ENCODE peak calls at places on chromosomes 16 and 17, in nine cellular contexts. One of them, this sample, is unnamed.

GRCh38 chr16:53417011-53417410 is 17.3 kb upstream of the RBL2 start:
- DNase-seq in neuronal stem cell: no peak
- DNase-seq in endothelial cell of umbilical vein: no peak
- DNase-seq in PC-3: no peak
- DNase-seq in endodermal cell: no peak
- DNase-seq in H9: no peak
- DNase-seq in HepG2: no peak
- DNase-seq in IMR-90: peak
- DNase-seq in fibroblast of lung: peak
- DNase-seq in this sample: no peak

GRCh38 chr17:49110504-49110903 is 22.1 kb upstream of the B4GALNT2 start:
- DNase-seq in IMR-90: peak
- DNase-seq in neuronal stem cell: no peak
- DNase-seq in endothelial cell of umbilical vein: no peak
- DNase-seq in endodermal cell: no peak
- DNase-seq in HepG2: no peak
- DNase-seq in H9: no peak
- DNase-seq in PC-3: peak
- DNase-seq in fibroblast of lung: no peak
- DNase-seq in this sample: no peak

GRCh38 chr16:57284206-57284951 is at the start of gene PLLP:
- DNase-seq in fibroblast of lung: peak
- DNase-seq in neuronal stem cell: no peak
- DNase-seq in PC-3: peak
- DNase-seq in endothelial cell of umbilical vein: peak
- DNase-seq in endodermal cell: peak
- DNase-seq in HepG2: no peak
- DNase-seq in IMR-90: peak
- DNase-seq in H9: peak
- DNase-seq in this sample: peak

GRCh38 chr16:27687605-27688004 is 137.7 kb downstream of the KATNIP start:
- DNase-seq in PC-3: no peak
- DNase-seq in H9: no peak
- DNase-seq in endothelial cell of umbilical vein: no peak
- DNase-seq in IMR-90: no peak
- DNase-seq in endodermal cell: no peak
- DNase-seq in HepG2: no peak
- DNase-seq in neuronal stem cell: no peak
- DNase-seq in fibroblast of lung: no peak
- DNase-seq in this sample: no peak

GRCh38 chr17:43405861-43406260 is 7.1 kb downstream of the ARL4D start:
- DNase-seq in PC-3: no peak
- DNase-seq in fibroblast of lung: no peak
- DNase-seq in HepG2: no peak
- DNase-seq in neuronal stem cell: no peak
- DNase-seq in endodermal cell: no peak
- DNase-seq in H9: no peak
- DNase-seq in endothelial cell of umbilical vein: no peak
- DNase-seq in IMR-90: no peak
- DNase-seq in this sample: no peak

GRCh38 chr17:81404557-81405165 is 9.4 kb downstream of the BAHCC1 start:
- DNase-seq in neuronal stem cell: no peak
- DNase-seq in endodermal cell: no peak
- DNase-seq in IMR-90: no peak
- DNase-seq in HepG2: no peak
- DNase-seq in H9: no peak
- DNase-seq in fibroblast of lung: no peak
- DNase-seq in PC-3: no peak
- DNase-seq in endothelial cell of umbilical vein: no peak
- DNase-seq in this sample: no peak

GRCh38 chr17:76686538-76687277 is 24.1 kb downstream of the MXRA7 start:
- DNase-seq in fibroblast of lung: no peak
- DNase-seq in endodermal cell: no peak
- DNase-seq in HepG2: no peak
- DNase-seq in neuronal stem cell: no peak
- DNase-seq in PC-3: no peak
- DNase-seq in endothelial cell of umbilical vein: no peak
- DNase-seq in IMR-90: no peak
- DNase-seq in H9: no peak
- DNase-seq in this sample: peak

GRCh38 chr17:76917829-76918228 is 49.6 kb downstream of the MGAT5B start:
- DNase-seq in neuronal stem cell: no peak
- DNase-seq in PC-3: no peak
- DNase-seq in IMR-90: no peak
- DNase-seq in fibroblast of lung: no peak
- DNase-seq in H9: no peak
- DNase-seq in endothelial cell of umbilical vein: no peak
- DNase-seq in endodermal cell: no peak
- DNase-seq in HepG2: no peak
- DNase-seq in this sample: peak

GRCh38 chr17:8123695-8124349 is at the start of gene HES7:
- DNase-seq in H9: peak
- DNase-seq in IMR-90: peak
- DNase-seq in HepG2: no peak
- DNase-seq in endothelial cell of umbilical vein: peak
- DNase-seq in fibroblast of lung: peak
- DNase-seq in PC-3: peak
- DNase-seq in endodermal cell: peak
- DNase-seq in neuronal stem cell: peak
- DNase-seq in this sample: peak

GRCh38 chr17:8124350-8125195 is 667 bp upstream of the HES7 start:
- DNase-seq in PC-3: peak
- DNase-seq in H9: no peak
- DNase-seq in HepG2: no peak
- DNase-seq in endodermal cell: peak
- DNase-seq in neuronal stem cell: no peak
- DNase-seq in endothelial cell of umbilical vein: peak
- DNase-seq in fibroblast of lung: peak
- DNase-seq in IMR-90: peak
- DNase-seq in this sample: no peak

GRCh38 chr17:8126306-8127066 is 2.6 kb upstream of the HES7 start:
- DNase-seq in fibroblast of lung: peak
- DNase-seq in endothelial cell of umbilical vein: peak
- DNase-seq in HepG2: no peak
- DNase-seq in IMR-90: peak
- DNase-seq in endodermal cell: peak
- DNase-seq in neuronal stem cell: peak
- DNase-seq in PC-3: peak
- DNase-seq in H9: peak
- DNase-seq in this sample: peak

GRCh38 chr17:8125196-8125946 is 1.5 kb upstream of the HES7 start:
- DNase-seq in H9: peak
- DNase-seq in fibroblast of lung: peak
- DNase-seq in endodermal cell: peak
- DNase-seq in HepG2: peak
- DNase-seq in PC-3: peak
- DNase-seq in IMR-90: peak
- DNase-seq in endothelial cell of umbilical vein: peak
- DNase-seq in neuronal stem cell: peak
- DNase-seq in this sample: peak

DNA sequence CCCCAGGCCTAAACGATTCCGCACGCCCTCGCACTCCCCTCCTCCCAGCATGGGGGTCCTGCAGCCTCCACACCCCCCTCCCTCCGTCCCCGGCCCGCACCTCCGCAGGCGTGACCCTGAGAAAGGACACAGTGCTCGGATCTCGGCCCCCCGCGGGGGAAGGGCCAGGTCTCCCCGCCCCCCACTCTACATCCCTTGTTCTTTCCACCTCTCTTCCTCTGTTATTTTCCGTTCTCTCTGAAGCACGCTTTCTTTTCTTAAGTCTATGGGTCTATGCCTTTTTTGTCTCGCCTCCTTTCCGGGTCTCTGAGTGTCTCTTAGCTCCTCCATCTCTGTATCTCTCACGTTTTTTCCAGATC is 2.0 kb upstream of the HES7 start:
- DNase-seq in PC-3: peak
- DNase-seq in endothelial cell of umbilical vein: no peak
- DNase-seq in fibroblast of lung: peak
- DNase-seq in neuronal stem cell: no peak
- DNase-seq in endodermal cell: peak
- DNase-seq in H9: peak
- DNase-seq in HepG2: no peak
- DNase-seq in IMR-90: no peak
- DNase-seq in this sample: peak
- H3K9ac ChIP-seq in PC-3: peak
- H3K9ac ChIP-seq in endothelial cell of umbilical vein: no peak
- H3K9ac ChIP-seq in fibroblast of lung: peak
- H3K9ac ChIP-seq in neuronal stem cell: no peak
- H3K9ac ChIP-seq in endodermal cell: no peak
- H3K9ac ChIP-seq in H9: no peak
- H3K9ac ChIP-seq in HepG2: peak
- H3K9ac ChIP-seq in IMR-90: peak
- H3K9ac ChIP-seq in this sample: peak

GRCh38 chr17:2851615-2852014 is 55.4 kb downstream of the RAP1GAP2 start:
- DNase-seq in IMR-90: no peak
- DNase-seq in PC-3: no peak
- DNase-seq in endothelial cell of umbilical vein: no peak
- DNase-seq in endodermal cell: no peak
- DNase-seq in HepG2: no peak
- DNase-seq in H9: no peak
- DNase-seq in neuronal stem cell: no peak
- DNase-seq in fibroblast of lung: no peak
- DNase-seq in this sample: no peak

GRCh38 chr17:2853722-2854580 is 57.7 kb downstream of the RAP1GAP2 start:
- DNase-seq in HepG2: no peak
- DNase-seq in endodermal cell: peak
- DNase-seq in H9: no peak
- DNase-seq in endothelial cell of umbilical vein: no peak
- DNase-seq in IMR-90: no peak
- DNase-seq in PC-3: peak
- DNase-seq in fibroblast of lung: peak
- DNase-seq in neuronal stem cell: no peak
- DNase-seq in this sample: peak

GRCh38 chr17:2853111-2853721 is 57.0 kb downstream of the RAP1GAP2 start:
- DNase-seq in H9: peak
- DNase-seq in endodermal cell: peak
- DNase-seq in neuronal stem cell: no peak
- DNase-seq in fibroblast of lung: peak
- DNase-seq in endothelial cell of umbilical vein: no peak
- DNase-seq in IMR-90: peak
- DNase-seq in HepG2: no peak
- DNase-seq in PC-3: peak
- DNase-seq in this sample: peak

GRCh38 chr17:2852211-2852610 is 56.0 kb downstream of the RAP1GAP2 start:
- DNase-seq in IMR-90: no peak
- DNase-seq in HepG2: no peak
- DNase-seq in neuronal stem cell: no peak
- DNase-seq in H9: no peak
- DNase-seq in PC-3: no peak
- DNase-seq in endothelial cell of umbilical vein: no peak
- DNase-seq in endodermal cell: no peak
- DNase-seq in fibroblast of lung: no peak
- DNase-seq in this sample: no peak

GRCh38 chr17:2852729-2853110 is 56.5 kb downstream of the RAP1GAP2 start:
- DNase-seq in neuronal stem cell: no peak
- DNase-seq in endodermal cell: peak
- DNase-seq in PC-3: no peak
- DNase-seq in IMR-90: no peak
- DNase-seq in H9: no peak
- DNase-seq in HepG2: no peak
- DNase-seq in endothelial cell of umbilical vein: no peak
- DNase-seq in fibroblast of lung: no peak
- DNase-seq in this sample: peak
- H3K9ac ChIP-seq in neuronal stem cell: peak
- H3K9ac ChIP-seq in endodermal cell: no peak
- H3K9ac ChIP-seq in PC-3: peak
- H3K9ac ChIP-seq in IMR-90: no peak
- H3K9ac ChIP-seq in H9: no peak
- H3K9ac ChIP-seq in HepG2: no peak
- H3K9ac ChIP-seq in endothelial cell of umbilical vein: no peak
- H3K9ac ChIP-seq in fibroblast of lung: no peak
- H3K9ac ChIP-seq in this sample: no peak

GRCh38 chr16:88533945-88534641 is 36.1 kb upstream of the ZC3H18 start:
- DNase-seq in HepG2: no peak
- DNase-seq in PC-3: peak
- DNase-seq in IMR-90: peak
- DNase-seq in H9: peak
- DNase-seq in endodermal cell: peak
- DNase-seq in neuronal stem cell: peak
- DNase-seq in endothelial cell of umbilical vein: peak
- DNase-seq in fibroblast of lung: peak
- DNase-seq in this sample: peak

GRCh38 chr16:88535857-88536222 is 34.4 kb upstream of the ZC3H18 start:
- DNase-seq in neuronal stem cell: no peak
- DNase-seq in H9: no peak
- DNase-seq in HepG2: no peak
- DNase-seq in endothelial cell of umbilical vein: no peak
- DNase-seq in PC-3: no peak
- DNase-seq in fibroblast of lung: no peak
- DNase-seq in IMR-90: no peak
- DNase-seq in endodermal cell: no peak
- DNase-seq in this sample: no peak

GRCh38 chr16:88536510-88536909 is 33.7 kb upstream of the ZC3H18 start:
- DNase-seq in endodermal cell: no peak
- DNase-seq in fibroblast of lung: no peak
- DNase-seq in H9: peak
- DNase-seq in endothelial cell of umbilical vein: no peak
- DNase-seq in IMR-90: no peak
- DNase-seq in neuronal stem cell: no peak
- DNase-seq in HepG2: no peak
- DNase-seq in PC-3: no peak
- DNase-seq in this sample: peak

GRCh38 chr16:88534731-88535141 is 35.5 kb upstream of the ZC3H18 start:
- DNase-seq in fibroblast of lung: peak
- DNase-seq in endothelial cell of umbilical vein: no peak
- DNase-seq in PC-3: peak
- DNase-seq in H9: no peak
- DNase-seq in neuronal stem cell: no peak
- DNase-seq in HepG2: no peak
- DNase-seq in IMR-90: peak
- DNase-seq in endodermal cell: peak
- DNase-seq in this sample: peak

DNA sequence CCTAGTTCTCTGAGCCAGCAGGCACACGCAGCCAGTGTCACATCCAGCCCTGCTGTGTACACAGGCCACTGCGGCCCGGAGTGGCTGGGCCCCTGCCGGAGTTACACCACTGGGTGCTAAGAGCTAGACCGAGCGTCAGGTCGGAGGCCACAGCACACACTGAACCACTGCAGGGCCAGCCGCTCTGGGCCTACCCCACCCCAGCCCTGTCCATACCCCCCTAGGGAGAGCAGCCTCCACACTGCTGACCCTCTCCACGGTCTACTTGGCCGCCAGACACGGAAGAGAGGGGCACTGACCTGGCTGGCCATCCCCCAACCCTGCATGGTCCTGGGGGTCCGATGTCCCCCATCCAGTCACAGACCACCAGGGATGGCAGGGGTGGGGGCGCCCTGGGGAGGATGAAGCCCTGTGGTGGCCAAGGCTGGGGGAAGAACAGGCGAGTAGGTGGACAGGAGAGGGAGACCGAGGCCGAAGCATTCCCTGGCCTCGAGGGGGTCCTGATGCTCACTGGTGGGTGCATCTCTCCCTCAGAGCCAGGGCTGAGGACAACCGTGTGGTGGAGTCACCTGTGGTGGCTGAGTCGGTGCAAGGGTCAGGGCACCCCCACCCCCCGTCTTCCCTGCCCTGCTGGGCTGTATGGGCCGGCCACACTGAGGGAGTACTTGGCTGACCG is 34.9 kb upstream of the ZC3H18 start:
- DNase-seq in PC-3: no peak
- DNase-seq in endodermal cell: no peak
- DNase-seq in endothelial cell of umbilical vein: no peak
- DNase-seq in neuronal stem cell: no peak
- DNase-seq in H9: peak
- DNase-seq in IMR-90: no peak
- DNase-seq in fibroblast of lung: no peak
- DNase-seq in HepG2: no peak
- DNase-seq in this sample: peak
- H3K9ac ChIP-seq in PC-3: peak
- H3K9ac ChIP-seq in endodermal cell: no peak
- H3K9ac ChIP-seq in endothelial cell of umbilical vein: no peak
- H3K9ac ChIP-seq in neuronal stem cell: peak
- H3K9ac ChIP-seq in H9: no peak
- H3K9ac ChIP-seq in IMR-90: no peak
- H3K9ac ChIP-seq in fibroblast of lung: no peak
- H3K9ac ChIP-seq in HepG2: no peak
- H3K9ac ChIP-seq in this sample: no peak

DNA sequence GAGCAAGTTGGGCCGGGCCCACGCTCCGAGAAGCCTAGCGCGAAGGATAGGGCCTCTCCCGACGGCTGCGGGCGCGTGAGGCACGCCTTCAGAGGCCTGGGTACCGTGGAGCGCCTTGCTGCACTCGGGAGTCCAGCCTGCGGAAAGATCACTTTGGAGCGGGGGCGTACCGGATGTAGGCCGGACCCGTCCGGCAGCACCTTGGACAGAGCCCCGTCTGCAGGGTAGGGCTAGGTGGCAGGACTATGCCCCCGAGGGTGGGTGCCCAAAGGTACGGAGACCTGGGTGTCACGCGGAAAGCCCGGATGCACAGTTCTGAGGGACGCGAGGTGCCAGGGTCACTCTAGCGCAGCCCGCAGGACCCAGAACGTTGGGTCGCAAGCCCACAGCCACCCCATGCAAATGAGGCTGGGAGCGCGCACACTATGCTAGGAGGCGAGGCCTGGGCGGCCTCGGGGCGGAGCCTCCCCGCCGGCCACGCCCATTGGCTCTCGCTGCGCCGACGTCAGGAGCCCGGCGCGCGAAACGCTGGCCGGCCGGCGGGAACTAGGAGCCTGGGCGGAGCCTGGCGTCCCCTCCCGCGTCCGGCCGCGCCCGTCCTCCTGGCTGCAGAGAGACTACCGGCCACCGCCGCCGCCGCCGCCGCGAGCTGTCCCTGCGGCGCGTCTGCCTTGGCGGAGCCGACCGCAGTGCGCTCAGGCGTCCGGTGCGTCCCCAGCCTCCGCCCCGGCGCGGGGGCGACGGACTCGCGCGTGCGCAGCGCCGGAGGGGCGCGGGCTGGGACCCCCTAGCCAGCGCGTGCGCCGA is at the start of gene PAQR4:
- DNase-seq in endodermal cell: peak
- DNase-seq in HepG2: peak
- DNase-seq in endothelial cell of umbilical vein: peak
- DNase-seq in neuronal stem cell: peak
- DNase-seq in fibroblast of lung: peak
- DNase-seq in IMR-90: peak
- DNase-seq in H9: peak
- DNase-seq in PC-3: peak
- DNase-seq in this sample: peak
- H3K9ac ChIP-seq in endodermal cell: peak
- H3K9ac ChIP-seq in HepG2: peak
- H3K9ac ChIP-seq in endothelial cell of umbilical vein: peak
- H3K9ac ChIP-seq in neuronal stem cell: peak
- H3K9ac ChIP-seq in fibroblast of lung: peak
- H3K9ac ChIP-seq in IMR-90: peak
- H3K9ac ChIP-seq in H9: peak
- H3K9ac ChIP-seq in PC-3: peak
- H3K9ac ChIP-seq in this sample: no peak

This sample was measured in kidney.